ENCODE peak calls at places on chromosomes 3 and 15, in nine cellular contexts. T, J, A, P, I, V, H, L and E are unnamed samples.

GRCh38 chr3:141236351-141236750 is 4.7 kb downstream of the PXYLP1 start:
- DNase-seq in T (no peak), J (no peak), A (no peak), P (no peak), I (no peak), V (no peak), H (no peak), L (no peak), E (no peak)

GRCh38 chr3:181326637-181327223 is 337.2 kb upstream of the DNAJC19 start:
- DNase-seq in T (peak), J (no peak), A (peak), P (no peak), I (no peak), V (no peak), H (no peak), L (peak), E (no peak)

GRCh38 chr15:45549831-45550230 is 27.3 kb upstream of the SLC30A4 start:
- DNase-seq in T (peak), J (no peak), A (no peak), P (peak), I (no peak), V (no peak), H (no peak), L (peak), E (no peak)

GRCh38 chr3:194140520-194141414 is 4.8 kb downstream of the HES1 start:
- DNase-seq in T (peak), J (no peak), A (peak), P (no peak), I (peak), V (peak), H (peak), L (peak), E (no peak)

GRCh38 chr15:29871401-29871800 is 49.1 kb upstream of the TJP1 start:
- DNase-seq in T (no peak), J (no peak), A (no peak), P (no peak), I (no peak), V (peak), H (peak), L (peak), E (no peak)

GRCh38 chr3:187458383-187458782 is 90.2 kb downstream of the RTP4 start:
- DNase-seq in T (no peak), J (no peak), A (no peak), P (no peak), I (no peak), V (no peak), H (no peak), L (no peak), E (no peak)

GRCh38 chr3:184537885-184538599 is 23.5 kb upstream of the EPHB3 start:
- DNase-seq in T (no peak), J (no peak), A (no peak), P (no peak), I (no peak), V (no peak), H (no peak), L (no peak), E (no peak)

GRCh38 chr3:10365791-10366190 is 44.9 kb upstream of the SEC13 start:
- DNase-seq in T (no peak), J (no peak), A (no peak), P (no peak), I (no peak), V (no peak), H (no peak), L (peak), E (no peak)

GRCh38 chr3:45659661-45660566 is 29.3 kb upstream of the SACM1L start:
- DNase-seq in T (peak), J (peak), A (peak), P (peak), I (peak), V (peak), H (peak), L (peak), E (peak)

GRCh38 chr15:54082836-54083492 is 104.7 kb downstream of the UNC13C start:
- DNase-seq in T (peak), J (no peak), A (peak), P (no peak), I (no peak), V (no peak), H (no peak), L (peak), E (no peak)

GRCh38 chr3:176916777-176917176 is 280.5 kb downstream of the TBL1XR1 start:
- DNase-seq in T (peak), J (peak), A (no peak), P (no peak), I (no peak), V (no peak), H (no peak), L (no peak), E (no peak)

GRCh38 chr15:82647835-82648256 is 683 bp upstream of the CPEB1 start:
- DNase-seq in T (no peak), J (no peak), A (peak), P (no peak), I (peak), V (peak), H (no peak), L (no peak), E (peak)

GRCh38 chr3:94137377-94137776 is 74.5 kb downstream of the NSUN3 start:
- DNase-seq in T (peak), J (no peak), A (no peak), P (peak), I (no peak), V (no peak), H (no peak), L (no peak), E (no peak)

GRCh38 chr3:34646911-34647465 is 848.6 kb downstream of the PDCD6IP start:
- DNase-seq in T (no peak), J (no peak), A (no peak), P (no peak), I (no peak), V (no peak), H (no peak), L (no peak), E (no peak)

GRCh38 chr15:50128266-50128665 is 9.2 kb upstream of the ATP8B4 start:
- DNase-seq in T (no peak), J (no peak), A (no peak), P (no peak), I (no peak), V (peak), H (peak), L (no peak), E (no peak)

GRCh38 chr15:66761723-66762595 is 59.9 kb downstream of the SMAD6 start:
- DNase-seq in T (peak), J (no peak), A (no peak), P (peak), I (no peak), V (no peak), H (no peak), L (peak), E (peak)

GRCh38 chr3:23999012-23999641 is 54.0 kb downstream of the NR1D2 start:
- DNase-seq in T (peak), J (peak), A (peak), P (peak), I (peak), V (peak), H (peak), L (peak), E (peak)

GRCh38 chr3:140292684-140293083 is 357.7 kb downstream of the CLSTN2 start:
- DNase-seq in T (peak), J (no peak), A (no peak), P (peak), I (no peak), V (peak), H (peak), L (peak), E (no peak)

GRCh38 chr15:100959066-100960050 is 40.2 kb downstream of the LRRK1 start:
- DNase-seq in T (no peak), J (no peak), A (no peak), P (no peak), I (no peak), V (no peak), H (no peak), L (peak), E (no peak)

GRCh38 chr15:71103102-71103676 is 12.1 kb upstream of the THSD4 start:
- DNase-seq in T (peak), J (no peak), A (no peak), P (peak), I (no peak), V (no peak), H (no peak), L (peak), E (no peak)

GRCh38 chr15:81271761-81272644 is 51.9 kb downstream of the STARD5 start:
- DNase-seq in T (no peak), J (no peak), A (no peak), P (no peak), I (no peak), V (no peak), H (no peak), L (no peak), E (no peak)

GRCh38 chr3:133663569-133664313 is 2.0 kb upstream of the TOPBP1 start:
- DNase-seq in T (peak), J (no peak), A (peak), P (peak), I (no peak), V (no peak), H (no peak), L (peak), E (no peak)

GRCh38 chr3:52372822-52373504 is 56.8 kb downstream of the DNAH1 start:
- DNase-seq in T (no peak), J (no peak), A (no peak), P (no peak), I (no peak), V (peak), H (peak), L (no peak), E (no peak)

GRCh38 chr3:167653750-167654149 is at the start of gene WDR49:
- DNase-seq in T (no peak), J (no peak), A (no peak), P (no peak), I (no peak), V (no peak), H (peak), L (no peak), E (no peak)

GRCh38 chr3:172347895-172348680 is 100.2 kb downstream of the GHSR start:
- DNase-seq in T (no peak), J (no peak), A (no peak), P (no peak), I (no peak), V (no peak), H (no peak), L (no peak), E (no peak)

GRCh38 chr15:57149196-57149595 is 227.1 kb upstream of the CGNL1 start:
- DNase-seq in T (no peak), J (no peak), A (no peak), P (peak), I (no peak), V (no peak), H (no peak), L (peak), E (no peak)